ENCODE peak calls at places on chromosomes 6 and 20, in five cellular contexts. M is RWPE1; P is H7; Q is GM04504; R is stimulated activated CD4-positive, alpha-beta T cell treated with anti-CD3 and anti-CD28 coated beads, Interleukin-2, amount 100 ng/mL, for 24 hours. D is an unnamed sample.

GRCh38 chr20:42603655-42604054 is 586.1 kb downstream of the PTPRT start:
- DNase-seq in M (no peak), P (no peak), Q (no peak), R (no peak), D (no peak)

GRCh38 chr6:88302769-88303230 is 136.7 kb upstream of the CNR1 start:
- DNase-seq in M (no peak), P (no peak), Q (no peak), R (no peak), D (no peak)

GRCh38 chr20:52991783-52992182 is 19.6 kb downstream of the TSHZ2 start:
- DNase-seq in M (no peak), P (no peak), Q (no peak), R (no peak), D (no peak)

GRCh38 chr6:7727951-7728854 is 2.3 kb downstream of the BMP6 start:
- DNase-seq in M (no peak), P (peak), Q (no peak), R (no peak), D (no peak)

GRCh38 chr20:3808141-3808479 is 12.0 kb downstream of the CDC25B start:
- DNase-seq in M (peak), P (no peak), Q (peak), R (no peak), D (peak)

GRCh38 chr6:14499804-14500203 is 382.2 kb downstream of the CD83 start:
- DNase-seq in M (peak), P (no peak), Q (peak), R (no peak), D (peak)

GRCh38 chr6:84252140-84252539 is 24.7 kb upstream of the CEP162 start:
- DNase-seq in M (no peak), P (no peak), Q (no peak), R (no peak), D (no peak)

GRCh38 chr6:169212897-169213813 is 40.5 kb downstream of the THBS2 start:
- DNase-seq in M (peak), P (peak), Q (peak), R (peak), D (peak)

GRCh38 chr20:45323731-45324130 is 15.6 kb upstream of the MATN4 start:
- DNase-seq in M (peak), P (no peak), Q (no peak), R (no peak), D (no peak)

GRCh38 chr6:3372912-3373554 is 83.8 kb downstream of the SLC22A23 start:
- DNase-seq in M (no peak), P (no peak), Q (no peak), R (no peak), D (no peak)

GRCh38 chr20:41030536-41031242 is 2.1 kb downstream of the TOP1 start:
- DNase-seq in M (peak), P (no peak), Q (peak), R (no peak), D (no peak)

GRCh38 chr6:54103485-54103884 is 7.8 kb upstream of the MLIP start:
- DNase-seq in M (no peak), P (no peak), Q (no peak), R (no peak), D (no peak)

GRCh38 chr6:30568245-30568644 is 3.0 kb upstream of the ABCF1 start:
- DNase-seq in M (no peak), P (no peak), Q (no peak), R (peak), D (no peak)

GRCh38 chr20:35015863-35016193 is 60.2 kb downstream of the MYH7B start:
- DNase-seq in M (no peak), P (no peak), Q (no peak), R (no peak), D (no peak)

GRCh38 chr6:161152904-161153662 is 120.8 kb downstream of the AGPAT4 start:
- DNase-seq in M (peak), P (peak), Q (no peak), R (no peak), D (no peak)

GRCh38 chr6:161301338-161301737 is 27.5 kb upstream of the AGPAT4 start:
- DNase-seq in M (peak), P (no peak), Q (peak), R (no peak), D (no peak)

GRCh38 chr20:35008411-35009342 is 53.0 kb downstream of the MYH7B start:
- DNase-seq in M (no peak), P (no peak), Q (peak), R (no peak), D (no peak)

GRCh38 chr6:155275808-155276480 is 12.1 kb downstream of the CLDN20 start:
- DNase-seq in M (no peak), P (no peak), Q (no peak), R (no peak), D (no peak)

GRCh38 chr6:137309078-137309762 is 90.0 kb upstream of the IFNGR1 start:
- DNase-seq in M (peak), P (peak), Q (peak), R (no peak), D (no peak)

GRCh38 chr6:24489881-24490280 is 503 bp upstream of the GPLD1 start:
- DNase-seq in M (no peak), P (no peak), Q (peak), R (no peak), D (no peak)

GRCh38 chr20:45588800-45589199 is 9.7 kb upstream of the WFDC8 start:
- DNase-seq in M (peak), P (no peak), Q (no peak), R (no peak), D (no peak)

GRCh38 chr6:131382646-131383045 is 190.4 kb upstream of the ARG1 start:
- DNase-seq in M (no peak), P (no peak), Q (no peak), R (no peak), D (no peak)

GRCh38 chr20:54512694-54513093 is 37.3 kb downstream of the DOK5 start:
- DNase-seq in M (no peak), P (no peak), Q (no peak), R (no peak), D (no peak)

GRCh38 chr20:11229772-11230171 is 556.0 kb upstream of the JAG1 start:
- DNase-seq in M (peak), P (no peak), Q (peak), R (no peak), D (peak)

GRCh38 chr6:10482636-10483257 is 38.4 kb upstream of the GCNT2 start:
- DNase-seq in M (no peak), P (no peak), Q (no peak), R (no peak), D (no peak)